ENCODE peak calls at places on chromosomes 2 and 18, in six cellular contexts. S is hippocampal formation, Z is type B pancreatic cell, B is HT1080, R is tibial nerve, I is heart left ventricle. U is an unnamed sample.

GRCh38 chr18:57437433-57437781 is 2.2 kb downstream of the ONECUT2 start:
- DNase-seq in S (no peak), Z (no peak), B (no peak), R (no peak), I (no peak), U (no peak)

GRCh38 chr2:30963184-30963583 is 155.9 kb upstream of the CAPN13 start:
- DNase-seq in S (no peak), Z (no peak), B (no peak), R (no peak), I (no peak), U (no peak)

GRCh38 chr2:192390401-192390800 is 195.7 kb upstream of the TMEFF2 start:
- DNase-seq in S (no peak), Z (no peak), B (no peak), R (no peak), I (no peak), U (no peak)

GRCh38 chr2:172806426-172807008 is 70.9 kb downstream of the RAPGEF4 start:
- DNase-seq in S (peak), Z (no peak), B (peak), R (no peak), I (no peak), U (peak)

GRCh38 chr18:54626779-54627178 is 35.7 kb downstream of the DYNAP start:
- DNase-seq in S (no peak), Z (no peak), B (no peak), R (no peak), I (no peak), U (no peak)

GRCh38 chr2:232022733-232023132 is 61.2 kb downstream of the DIS3L2 start:
- DNase-seq in S (no peak), Z (no peak), B (no peak), R (no peak), I (no peak), U (no peak)

GRCh38 chr2:81901017-81901416 is 1596.5 kb upstream of the LRRTM1 start:
- DNase-seq in S (no peak), Z (no peak), B (no peak), R (no peak), I (no peak), U (no peak)

GRCh38 chr2:98775146-98775988 is 44.4 kb upstream of the MGAT4A start:
- DNase-seq in S (no peak), Z (no peak), B (peak), R (no peak), I (no peak), U (peak)

GRCh38 chr2:182941939-182942338 is 75.5 kb upstream of the FRZB start:
- DNase-seq in S (no peak), Z (no peak), B (no peak), R (no peak), I (no peak), U (no peak)

GRCh38 chr2:113183264-113183663 is 9.5 kb downstream of the PSD4 start:
- DNase-seq in S (no peak), Z (no peak), B (no peak), R (no peak), I (no peak), U (no peak)

GRCh38 chr2:158894078-158894477 is 74.4 kb upstream of the TANC1 start:
- DNase-seq in S (no peak), Z (no peak), B (peak), R (no peak), I (no peak), U (no peak)

GRCh38 chr2:219636144-219636915 is 8.9 kb downstream of the SLC4A3 start:
- DNase-seq in S (no peak), Z (peak), B (no peak), R (no peak), I (peak), U (peak)

GRCh38 chr18:67486534-67486933 is 30.0 kb downstream of the DSEL start:
- DNase-seq in S (no peak), Z (no peak), B (no peak), R (no peak), I (no peak), U (no peak)

GRCh38 chr18:32907215-32907590 is 134.4 kb upstream of the KLHL14 start:
- DNase-seq in S (no peak), Z (no peak), B (no peak), R (no peak), I (no peak), U (no peak)

GRCh38 chr2:201004370-201004769 is 40.9 kb upstream of the ORC2 start:
- DNase-seq in S (no peak), Z (no peak), B (no peak), R (no peak), I (no peak), U (no peak)

GRCh38 chr2:209560911-209561310 is 137.1 kb downstream of the MAP2 start:
- DNase-seq in S (no peak), Z (no peak), B (no peak), R (no peak), I (no peak), U (no peak)

GRCh38 chr2:65030481-65030880 is 25.7 kb upstream of the CEP68 start:
- DNase-seq in S (no peak), Z (no peak), B (no peak), R (no peak), I (no peak), U (no peak)

GRCh38 chr2:14565666-14566065 is 66.9 kb upstream of the LRATD1 start:
- DNase-seq in S (no peak), Z (no peak), B (no peak), R (no peak), I (no peak), U (no peak)

GRCh38 chr2:75844651-75845050 is 133.9 kb upstream of the GCFC2 start:
- DNase-seq in S (no peak), Z (no peak), B (peak), R (no peak), I (no peak), U (no peak)

GRCh38 chr18:59464521-59464920 is 105.5 kb upstream of the LMAN1 start:
- DNase-seq in S (no peak), Z (no peak), B (no peak), R (no peak), I (no peak), U (no peak)

GRCh38 chr18:47512056-47512455 is 260.6 kb upstream of the SKOR2 start:
- DNase-seq in S (no peak), Z (no peak), B (no peak), R (no peak), I (no peak), U (no peak)

GRCh38 chr2:37561615-37562569 is 109.5 kb downstream of the CDC42EP3 start:
- DNase-seq in S (no peak), Z (no peak), B (peak), R (no peak), I (no peak), U (no peak)

GRCh38 chr2:128345436-128346165 is 26.9 kb upstream of the HS6ST1 start:
- DNase-seq in S (no peak), Z (no peak), B (no peak), R (no peak), I (no peak), U (no peak)

GRCh38 chr2:99488587-99488998 is 1.2 kb downstream of the REV1 start:
- DNase-seq in S (no peak), Z (no peak), B (peak), R (no peak), I (no peak), U (no peak)

GRCh38 chr18:78778651-78779050 is 201.0 kb upstream of the SALL3 start:
- DNase-seq in S (no peak), Z (peak), B (no peak), R (no peak), I (no peak), U (no peak)

GRCh38 chr2:55459278-55459677 is 39.6 kb upstream of the CCDC88A start:
- DNase-seq in S (no peak), Z (no peak), B (no peak), R (no peak), I (no peak), U (no peak)

GRCh38 chr18:31232779-31233424 is 70.2 kb upstream of the DSC1 start:
- DNase-seq in S (no peak), Z (no peak), B (no peak), R (no peak), I (no peak), U (no peak)

GRCh38 chr2:213688129-213688528 is 403.9 kb downstream of the SPAG16 start:
- DNase-seq in S (no peak), Z (no peak), B (no peak), R (no peak), I (no peak), U (no peak)

GRCh38 chr18:41576643-41577042 is 378.4 kb upstream of the PIK3C3 start:
- DNase-seq in S (no peak), Z (no peak), B (no peak), R (no peak), I (no peak), U (no peak)

GRCh38 chr2:68745006-68745405 is 10.4 kb downstream of the ARHGAP25 start:
- DNase-seq in S (no peak), Z (no peak), B (no peak), R (no peak), I (no peak), U (no peak)

GRCh38 chr2:28021898-28022297 is 131.4 kb downstream of the BABAM2 start:
- DNase-seq in S (no peak), Z (no peak), B (no peak), R (no peak), I (no peak), U (no peak)

GRCh38 chr2:211800001-211800400 is 738.6 kb downstream of the ERBB4 start:
- DNase-seq in S (no peak), Z (no peak), B (no peak), R (no peak), I (no peak), U (no peak)

GRCh38 chr2:96106991-96107882 is 9.1 kb downstream of the ADRA2B start:
- DNase-seq in S (no peak), Z (no peak), B (no peak), R (no peak), I (no peak), U (peak)